ENCODE peak calls at places on chromosome 14, in eight cellular contexts. One of them, this sample, is unnamed.

GRCh38 chr14:86501611-86502010 is 971.7 kb downstream of the FLRT2 start:
- DNase-seq in ecto neural progenitor cell: no peak
- DNase-seq in effector CD8-positive, alpha-beta T cell: no peak
- DNase-seq in foreskin fibroblast: no peak
- DNase-seq in GM04504: no peak
- DNase-seq in SW480: no peak
- DNase-seq in AG04449: no peak
- DNase-seq in SW 1271: no peak
- DNase-seq in this sample: no peak

GRCh38 chr14:101127239-101127638 is 223.7 kb upstream of the RTL1 start:
- DNase-seq in GM04504: no peak
- DNase-seq in AG04449: no peak
- DNase-seq in SW 1271: no peak
- DNase-seq in SW480: no peak
- DNase-seq in foreskin fibroblast: no peak
- DNase-seq in effector CD8-positive, alpha-beta T cell: no peak
- DNase-seq in ecto neural progenitor cell: no peak
- DNase-seq in this sample: no peak

GRCh38 chr14:104350463-104351185 is 212.2 kb downstream of the KIF26A start:
- DNase-seq in SW480: no peak
- DNase-seq in AG04449: no peak
- DNase-seq in effector CD8-positive, alpha-beta T cell: no peak
- DNase-seq in SW 1271: no peak
- DNase-seq in ecto neural progenitor cell: peak; percentile 42
- DNase-seq in GM04504: no peak
- DNase-seq in foreskin fibroblast: no peak
- DNase-seq in this sample: no peak

GRCh38 chr14:99397698-99398097 is 83.0 kb downstream of the SETD3 start:
- DNase-seq in ecto neural progenitor cell: no peak
- DNase-seq in SW 1271: no peak
- DNase-seq in foreskin fibroblast: no peak
- DNase-seq in AG04449: no peak
- DNase-seq in effector CD8-positive, alpha-beta T cell: no peak
- DNase-seq in GM04504: no peak
- DNase-seq in SW480: no peak
- DNase-seq in this sample: no peak

GRCh38 chr14:100067971-100068959 is 3.0 kb downstream of the EVL start:
- DNase-seq in ecto neural progenitor cell: no peak
- DNase-seq in AG04449: no peak
- DNase-seq in foreskin fibroblast: peak; percentile 24
- DNase-seq in SW 1271: no peak
- DNase-seq in effector CD8-positive, alpha-beta T cell: peak; percentile 71
- DNase-seq in SW480: peak; percentile 63
- DNase-seq in GM04504: no peak
- DNase-seq in this sample: no peak

GRCh38 chr14:50904719-50905118 is 32.9 kb downstream of the ABHD12B start:
- DNase-seq in GM04504: no peak
- DNase-seq in foreskin fibroblast: no peak
- DNase-seq in SW480: no peak
- DNase-seq in AG04449: no peak
- DNase-seq in effector CD8-positive, alpha-beta T cell: no peak
- DNase-seq in SW 1271: no peak
- DNase-seq in ecto neural progenitor cell: no peak
- DNase-seq in this sample: no peak

GRCh38 chr14:65588426-65589140 is 176.1 kb downstream of the FUT8 start:
- DNase-seq in SW 1271: no peak
- DNase-seq in AG04449: no peak
- DNase-seq in foreskin fibroblast: no peak
- DNase-seq in ecto neural progenitor cell: no peak
- DNase-seq in effector CD8-positive, alpha-beta T cell: no peak
- DNase-seq in SW480: no peak
- DNase-seq in GM04504: no peak
- DNase-seq in this sample: no peak

GRCh38 chr14:88868558-88869159 is 44.2 kb downstream of the TTC8 start:
- DNase-seq in effector CD8-positive, alpha-beta T cell: no peak
- DNase-seq in SW480: peak; percentile 57
- DNase-seq in SW 1271: no peak
- DNase-seq in GM04504: no peak
- DNase-seq in foreskin fibroblast: no peak
- DNase-seq in ecto neural progenitor cell: no peak
- DNase-seq in AG04449: no peak
- DNase-seq in this sample: no peak

GRCh38 chr14:69152181-69152943 is 557 bp downstream of the DCAF5 start:
- DNase-seq in effector CD8-positive, alpha-beta T cell: peak; percentile 55
- DNase-seq in SW 1271: peak; percentile 12
- DNase-seq in AG04449: no peak
- DNase-seq in GM04504: no peak
- DNase-seq in SW480: peak; percentile 53
- DNase-seq in foreskin fibroblast: peak; percentile 31
- DNase-seq in ecto neural progenitor cell: peak; percentile 66
- DNase-seq in this sample: peak; percentile 40

GRCh38 chr14:22689186-22689585 is 45.0 kb upstream of the OR6J1 start:
- DNase-seq in AG04449: peak; percentile 92
- DNase-seq in ecto neural progenitor cell: no peak
- DNase-seq in foreskin fibroblast: peak; percentile 91
- DNase-seq in SW 1271: peak; percentile 96
- DNase-seq in GM04504: peak; percentile 56
- DNase-seq in SW480: peak; percentile 91
- DNase-seq in effector CD8-positive, alpha-beta T cell: no peak
- DNase-seq in this sample: no peak

GRCh38 chr14:98950356-98950895 is 321.6 kb downstream of the BCL11B start:
- DNase-seq in effector CD8-positive, alpha-beta T cell: no peak
- DNase-seq in foreskin fibroblast: no peak
- DNase-seq in ecto neural progenitor cell: no peak
- DNase-seq in GM04504: no peak
- DNase-seq in AG04449: no peak
- DNase-seq in SW 1271: no peak
- DNase-seq in SW480: no peak
- DNase-seq in this sample: no peak

GRCh38 chr14:59358105-59358504 is 107.1 kb downstream of the GPR135 start:
- DNase-seq in SW 1271: peak; percentile 36
- DNase-seq in ecto neural progenitor cell: no peak
- DNase-seq in SW480: peak; percentile 29
- DNase-seq in effector CD8-positive, alpha-beta T cell: no peak
- DNase-seq in AG04449: peak; percentile 58
- DNase-seq in foreskin fibroblast: peak; percentile 90
- DNase-seq in GM04504: peak; percentile 90
- DNase-seq in this sample: peak; percentile 41

This sample was measured in HuH-7.